ENCODE peak calls at places on chromosomes 7 and 10, in five cellular contexts. L is NCI-H2171; R is stimulated activated CD4-positive, alpha-beta T cell treated with anti-CD3 and anti-CD28 coated beads, Interleukin-2, amount 100 ng/mL, for 24 hours; I is GM19239; A is NCI-H748 treated with DMSO at 0.1 percent for 48 hours. O is an unnamed sample.
A peak's percentile ranks its signal among the peaks of the same experiment; 100 is the strongest.

GRCh38 chr7:34928052-34928451 is 109.2 kb downstream of the DPY19L1 start:
- DNase-seq in L (no peak), R (peak; percentile 55), I (no peak), A (peak; percentile 9), O (no peak)

GRCh38 chr10:3128379-3129130 is 44.0 kb downstream of the PITRM1 start:
- DNase-seq in L (no peak), R (no peak), I (no peak), A (no peak), O (no peak)

GRCh38 chr7:1856966-1857441 is 186.9 kb downstream of the ELFN1 start:
- DNase-seq in L (no peak), R (no peak), I (no peak), A (no peak), O (no peak)

GRCh38 chr7:98352621-98353020 is 48.3 kb downstream of the BAIAP2L1 start:
- DNase-seq in L (no peak), R (no peak), I (no peak), A (peak; percentile 91), O (peak; percentile 36)

GRCh38 chr7:2738110-2738509 is 50.1 kb downstream of the AMZ1 start:
- DNase-seq in L (peak; percentile 35), R (no peak), I (no peak), A (no peak), O (no peak)

GRCh38 chr10:118036281-118036875 is 10.4 kb downstream of the RAB11FIP2 start:
- DNase-seq in L (no peak), R (no peak), I (no peak), A (no peak), O (no peak)

GRCh38 chr7:49432245-49432644 is 341.2 kb upstream of the VWC2 start:
- DNase-seq in L (no peak), R (no peak), I (no peak), A (no peak), O (no peak)

GRCh38 chr10:52250562-52250961 is 63.5 kb upstream of the DKK1 start:
- DNase-seq in L (no peak), R (no peak), I (no peak), A (no peak), O (no peak)

GRCh38 chr10:110399163-110400094 is 94.7 kb upstream of the SMNDC1 start:
- DNase-seq in L (no peak), R (no peak), I (no peak), A (no peak), O (no peak)

GRCh38 chr7:6430271-6430940 is 17.3 kb downstream of the DAGLB start:
- DNase-seq in L (no peak), R (no peak), I (no peak), A (no peak), O (no peak)

GRCh38 chr7:44477955-44478354 is 12.5 kb downstream of the NUDCD3 start:
- DNase-seq in L (no peak), R (no peak), I (no peak), A (no peak), O (no peak)